ENCODE peak calls at places on chromosomes 1 and 21, in four cellular contexts. D, Z, F and Q are unnamed samples.

GRCh38 chr21:42533306-42533962 is 19.8 kb downstream of the SLC37A1 start:
- DNase-seq in D (no peak), Z (no peak), F (no peak), Q (no peak)

GRCh38 chr1:236980673-236981072 is 23.6 kb downstream of the MT1HL1 start:
- DNase-seq in D (no peak), Z (no peak), F (no peak), Q (no peak)

GRCh38 chr21:14569868-14570267 is 23.8 kb upstream of the SAMSN1 start:
- DNase-seq in D (no peak), Z (no peak), F (no peak), Q (no peak)

GRCh38 chr1:192160186-192160585 is 1.9 kb downstream of the RGS18 start:
- DNase-seq in D (no peak), Z (no peak), F (no peak), Q (no peak)

GRCh38 chr1:26719205-26719604 is 23.4 kb downstream of the ARID1A start:
- DNase-seq in D (no peak), Z (no peak), F (no peak), Q (no peak)

GRCh38 chr1:18511469-18511997 is 30.8 kb downstream of the KLHDC7A start:
- DNase-seq in D (no peak), Z (no peak), F (no peak), Q (no peak)

GRCh38 chr21:41100826-41101550 is 67.0 kb upstream of the BACE2 start:
- DNase-seq in D (no peak), Z (no peak), F (no peak), Q (no peak)

GRCh38 chr1:17516303-17517214 is 22.9 kb upstream of the ARHGEF10L start:
- DNase-seq in D (no peak), Z (peak; percentile 85), F (no peak), Q (no peak)

GRCh38 chr1:163275222-163275621 is 46.5 kb upstream of the NUF2 start:
- DNase-seq in D (no peak), Z (peak; percentile 7), F (peak; percentile 29), Q (no peak)

GRCh38 chr1:232292818-232293217 is 337.1 kb downstream of the SIPA1L2 start:
- DNase-seq in D (no peak), Z (no peak), F (no peak), Q (no peak)

GRCh38 chr1:210692796-210693195 is 364.1 kb downstream of the HHAT start:
- DNase-seq in D (no peak), Z (no peak), F (no peak), Q (no peak)
- TF ChIP-seq MAX in D (no peak), Z (no peak), F (no peak), Q (no peak)

GRCh38 chr1:226268421-226269124 is 40.4 kb downstream of the LIN9 start:
- DNase-seq in D (peak; percentile 7), Z (no peak), F (no peak), Q (peak; percentile 6)
- TF ChIP-seq JUN in D (no peak), Z (no peak), F (no peak), Q (no peak)

GRCh38 chr21:45922648-45923047 is 58.9 kb upstream of the COL6A1 start:
- DNase-seq in D (no peak), Z (no peak), F (no peak), Q (no peak)

GRCh38 chr21:45918835-45919467 is 62.6 kb upstream of the COL6A1 start:
- DNase-seq in D (no peak), Z (no peak), F (no peak), Q (no peak)

GRCh38 chr21:45919593-45919992 is 62.0 kb upstream of the COL6A1 start:
- DNase-seq in D (no peak), Z (no peak), F (no peak), Q (no peak)

GRCh38 chr21:45921917-45922316 is 59.7 kb upstream of the COL6A1 start:
- DNase-seq in D (no peak), Z (no peak), F (no peak), Q (no peak)

DNA sequence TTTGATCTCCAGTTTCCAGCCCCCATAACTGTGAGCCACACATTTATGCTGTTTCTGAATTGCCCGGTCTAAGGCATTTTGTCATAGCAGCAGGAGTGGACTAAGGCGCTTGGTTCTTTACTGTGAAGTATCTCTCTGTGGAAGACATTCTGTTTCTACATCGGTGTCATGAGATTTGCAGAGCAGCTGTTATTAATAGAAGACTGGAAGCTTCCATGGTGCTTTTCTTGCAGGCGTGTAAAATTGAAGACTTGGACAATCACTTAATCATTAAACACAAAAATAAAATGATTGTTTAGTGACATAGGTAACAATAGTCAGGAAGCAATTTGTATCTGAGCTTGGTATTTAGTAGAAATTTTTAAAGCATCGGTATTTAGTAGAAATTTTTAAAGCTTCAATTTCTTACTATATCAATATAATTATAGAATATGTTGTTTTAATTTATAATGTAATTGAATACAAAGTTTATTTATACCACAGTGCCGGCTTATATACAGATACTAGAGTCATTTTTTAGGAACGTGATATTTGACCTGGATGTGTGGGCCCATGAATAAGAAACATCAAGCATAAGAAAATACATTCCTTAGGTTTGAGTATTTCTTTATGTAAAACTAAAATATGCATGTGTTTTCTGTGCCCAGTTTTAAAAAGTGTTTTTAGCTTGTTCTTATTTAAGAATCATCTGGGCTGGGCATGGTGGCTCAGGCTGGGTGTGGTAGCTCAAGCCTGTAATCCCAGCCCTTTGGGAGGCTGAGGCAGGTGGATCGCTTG is 60.6 kb upstream of the COL6A1 start:
- DNase-seq in D (no peak), Z (no peak), F (no peak), Q (no peak)
- TF ChIP-seq MYC in D (no peak), Z (no peak), F (no peak), Q (no peak)

GRCh38 chr1:110556471-110556807 is 37.5 kb upstream of the KCNA10 start:
- DNase-seq in D (no peak), Z (no peak), F (no peak), Q (no peak)

GRCh38 chr1:110555807-110556470 is 37.0 kb upstream of the KCNA10 start:
- DNase-seq in D (no peak), Z (no peak), F (no peak), Q (no peak)

GRCh38 chr1:110557481-110557880 is 38.5 kb upstream of the KCNA10 start:
- DNase-seq in D (no peak), Z (no peak), F (no peak), Q (no peak)

GRCh38 chr1:110551278-110551809 is 32.4 kb upstream of the KCNA10 start:
- DNase-seq in D (no peak), Z (no peak), F (no peak), Q (no peak)

DNA sequence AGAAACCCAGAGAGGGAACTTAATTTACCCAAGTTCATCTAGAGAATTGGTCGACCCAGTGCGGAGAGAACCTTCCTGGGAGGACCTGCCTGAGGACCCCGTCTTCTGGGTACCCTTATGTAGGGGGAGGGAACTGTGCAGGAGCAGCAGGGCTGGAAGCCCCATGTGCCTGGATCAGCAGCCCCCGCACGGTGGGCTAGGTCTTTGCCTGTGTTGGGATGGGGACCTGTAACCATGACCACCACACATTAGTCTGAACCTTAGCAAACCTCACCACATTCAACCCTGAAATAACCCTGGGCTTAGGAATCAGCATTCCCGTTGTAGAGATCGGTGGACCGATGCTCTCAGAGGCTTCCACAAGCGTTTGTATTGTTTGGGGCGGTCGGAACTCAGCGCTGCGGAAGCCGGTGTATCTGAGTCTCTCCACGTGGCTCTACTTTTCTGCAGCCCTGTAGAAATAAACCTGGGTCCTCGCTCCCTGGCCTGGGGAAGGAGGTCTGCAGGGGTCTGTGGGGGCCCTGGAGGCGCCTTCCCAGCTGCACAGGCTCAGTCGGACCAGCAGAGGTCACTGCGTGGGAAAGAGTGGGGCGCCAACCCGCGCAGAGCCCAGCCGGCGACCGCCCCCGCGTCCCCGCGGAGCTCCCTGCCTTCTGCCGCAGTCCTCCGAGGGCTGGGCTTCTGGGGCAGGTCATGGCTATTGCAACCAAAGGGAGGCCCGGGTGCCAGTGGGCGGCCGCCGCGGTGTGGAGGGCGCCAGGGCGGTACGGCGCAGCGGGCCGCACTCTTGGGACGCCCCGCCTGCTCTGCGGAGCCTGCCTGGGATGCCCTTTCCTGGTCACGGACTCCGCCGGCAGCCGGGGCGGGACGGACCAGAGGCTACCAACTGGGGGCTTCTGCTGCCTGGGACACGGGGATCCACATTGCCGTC is 36.2 kb upstream of the KCNA10 start:
- DNase-seq in D (peak; percentile 23), Z (peak; percentile 11), F (peak; percentile 67), Q (peak; percentile 30)
- TF ChIP-seq MAX in D (no peak), Z (no peak), F (no peak), Q (no peak)